ENCODE peak calls at places on chromosomes 6 and 20, in eight cellular contexts. T is H7; E is activated naive CD4-positive, alpha-beta T cell treated with anti-CD3 and anti-CD28 coated beads, Interleukin-2, amount 50 U/mL, for 16 hours; Q is amniotic epithelial cell; L is AG09319; G is AG08395; D is DMS53; S is stimulated activated CD4-positive, alpha-beta T cell treated with anti-CD3 and anti-CD28 coated beads, Interleukin-1b, Interleukin-23, amount 100 ng/mL, for 1 hour. R is an unnamed sample.
A peak's percentile ranks its signal among the peaks of the same experiment; 100 is the strongest.

GRCh38 chr6:17167327-17167979 is 65.6 kb downstream of the STMND1 start:
- DNase-seq in Q (peak; percentile 17), E (no peak), T (peak; percentile 79), D (peak; percentile 87), S (no peak), G (peak; percentile 49), L (no peak), R (no peak)

GRCh38 chr6:134621858-134622257 is 303.9 kb upstream of the SGK1 start:
- DNase-seq in D (no peak), Q (peak; percentile 25), T (no peak), G (peak; percentile 36), L (no peak), E (no peak), S (no peak), R (no peak)

GRCh38 chr20:64261138-64261537 is 5.6 kb downstream of the PCMTD2 start:
- DNase-seq in S (no peak), D (no peak), E (no peak), G (peak; percentile 65), Q (peak; percentile 96), L (peak; percentile 44), T (no peak), R (no peak)

GRCh38 chr6:22589118-22589517 is 19.8 kb downstream of the HDGFL1 start:
- DNase-seq in L (no peak), T (no peak), Q (no peak), E (no peak), S (no peak), G (no peak), D (no peak), R (no peak)

GRCh38 chr6:35236223-35236622 is 22.5 kb downstream of the SCUBE3 start:
- DNase-seq in S (no peak), Q (no peak), E (no peak), D (no peak), G (no peak), L (no peak), T (no peak), R (no peak)

GRCh38 chr20:59159091-59159821 is 4.4 kb upstream of the ZNF831 start:
- DNase-seq in Q (no peak), D (no peak), L (no peak), T (peak; percentile 73), S (no peak), E (peak; percentile 50), G (no peak), R (peak; percentile 72)

GRCh38 chr6:112988748-112989147 is 641.6 kb downstream of the RFPL4B start:
- DNase-seq in Q (no peak), L (no peak), E (no peak), S (no peak), G (no peak), D (no peak), T (no peak), R (no peak)

GRCh38 chr20:38649275-38649891 is 47.8 kb downstream of the ARHGAP40 start:
- DNase-seq in T (peak; percentile 83), S (no peak), E (no peak), L (no peak), Q (peak; percentile 20), G (peak; percentile 20), D (peak; percentile 45), R (no peak)

GRCh38 chr6:125658759-125659431 is 90.5 kb upstream of the HEY2 start:
- DNase-seq in E (no peak), S (no peak), T (no peak), G (peak; percentile 41), Q (peak; percentile 4), L (no peak), D (no peak), R (no peak)

GRCh38 chr6:144176043-144176442 is 25.7 kb downstream of the STX11 start:
- DNase-seq in L (no peak), Q (peak; percentile 9), G (peak; percentile 18), D (no peak), E (no peak), T (no peak), S (no peak), R (no peak)

GRCh38 chr20:10812738-10813327 is 139.0 kb upstream of the JAG1 start:
- DNase-seq in S (no peak), G (no peak), Q (no peak), L (no peak), E (no peak), T (no peak), D (no peak), R (no peak)

GRCh38 chr20:49112596-49113274 is 66.6 kb downstream of the CSE1L start:
- DNase-seq in E (no peak), Q (peak; percentile 58), G (peak; percentile 13), S (no peak), T (no peak), L (no peak), D (no peak), R (no peak)

GRCh38 chr6:2891768-2892170 is 11.3 kb downstream of the SERPINB9 start:
- DNase-seq in T (no peak), S (peak; percentile 46), D (no peak), E (peak; percentile 75), Q (no peak), L (no peak), G (no peak), R (no peak)

GRCh38 chr6:39836621-39837020 is 44.4 kb downstream of the DAAM2 start:
- DNase-seq in L (no peak), E (no peak), G (peak; percentile 63), D (no peak), S (no peak), Q (no peak), T (no peak), R (no peak)

GRCh38 chr6:53727748-53728147 is 62.2 kb upstream of the KLHL31 start:
- DNase-seq in Q (peak; percentile 82), T (no peak), L (no peak), D (no peak), E (no peak), G (peak; percentile 41), S (no peak), R (no peak)

GRCh38 chr6:136103763-136104311 is 146.3 kb downstream of the MTFR2 start:
- DNase-seq in S (no peak), T (peak; percentile 11), G (peak; percentile 21), D (no peak), L (no peak), Q (no peak), E (no peak), R (no peak)

GRCh38 chr20:44598413-44599290 is 16.3 kb downstream of the PKIG start:
- DNase-seq in L (no peak), D (no peak), G (no peak), S (no peak), T (peak; percentile 60), E (no peak), Q (peak; percentile 57), R (no peak)

GRCh38 chr6:161033667-161034066 is 42.1 kb downstream of the MAP3K4 start:
- DNase-seq in D (no peak), S (no peak), E (no peak), G (no peak), T (no peak), Q (peak; percentile 67), L (no peak), R (no peak)

GRCh38 chr6:2221724-2222274 is 23.6 kb downstream of the GMDS start:
- DNase-seq in T (no peak), G (no peak), S (no peak), D (no peak), Q (no peak), E (no peak), L (no peak), R (no peak)

GRCh38 chr6:166626177-166627038 is 643 bp downstream of the RPS6KA2 start:
- DNase-seq in E (peak; percentile 39), Q (peak; percentile 61), L (no peak), T (peak; percentile 66), G (no peak), S (no peak), D (peak; percentile 88), R (no peak)

GRCh38 chr20:5080384-5080877 is 39.3 kb downstream of the PCNA start:
- DNase-seq in Q (peak; percentile 89), D (no peak), E (no peak), G (peak; percentile 66), L (peak; percentile 47), T (no peak), S (no peak), R (no peak)

GRCh38 chr20:14583413-14583812 is 246.0 kb upstream of the FLRT3 start:
- DNase-seq in G (no peak), S (no peak), Q (peak; percentile 49), L (no peak), T (no peak), E (no peak), D (peak; percentile 96), R (no peak)

GRCh38 chr6:7146079-7146828 is 38.5 kb downstream of the RREB1 start:
- DNase-seq in S (no peak), D (peak; percentile 87), E (no peak), Q (peak; percentile 67), G (peak; percentile 62), L (no peak), T (no peak), R (no peak)

GRCh38 chr6:119736680-119737079 is 387.1 kb upstream of the MAN1A1 start:
- DNase-seq in L (no peak), T (no peak), G (no peak), D (no peak), E (no peak), Q (no peak), S (no peak), R (no peak)

GRCh38 chr6:56144538-56145324 is 102.6 kb downstream of the COL21A1 start:
- DNase-seq in Q (peak; percentile 48), T (no peak), S (no peak), G (peak; percentile 77), D (no peak), L (peak; percentile 4), E (no peak), R (no peak)

GRCh38 chr20:49712918-49713778 is 530 bp downstream of the B4GALT5 start:
- DNase-seq in L (no peak), S (no peak), T (peak; percentile 78), E (no peak), D (peak; percentile 81), Q (no peak), G (peak; percentile 29), R (peak; percentile 34)

GRCh38 chr6:43771210-43771857 is 1.3 kb downstream of the VEGFA start:
- DNase-seq in G (peak; percentile 47), L (no peak), E (peak; percentile 82), D (peak; percentile 88), Q (peak; percentile 53), S (peak; percentile 53), T (no peak), R (peak; percentile 39)

GRCh38 chr6:131213501-131213990 is 78.3 kb downstream of the AKAP7 start:
- DNase-seq in L (no peak), S (no peak), G (peak; percentile 5), D (no peak), E (no peak), Q (peak; percentile 76), T (no peak), R (no peak)

GRCh38 chr20:3710703-3711417 is 1.5 kb downstream of the SIGLEC1 start:
- DNase-seq in T (peak; percentile 98), S (peak; percentile 74), G (peak; percentile 79), E (peak; percentile 71), D (peak; percentile 58), L (peak; percentile 14), Q (no peak), R (peak; percentile 69)

GRCh38 chr20:21063276-21063675 is 42.9 kb downstream of the LINC00237 start:
- DNase-seq in T (no peak), E (no peak), S (no peak), D (no peak), G (no peak), L (no peak), Q (no peak), R (no peak)

GRCh38 chr20:24694157-24694726 is 224.8 kb downstream of the SYNDIG1 start:
- DNase-seq in E (no peak), S (no peak), D (no peak), G (no peak), T (peak; percentile 34), L (no peak), Q (no peak), R (no peak)

GRCh38 chr6:159102373-159103160 is 57.8 kb upstream of the TAGAP start:
- DNase-seq in T (no peak), E (no peak), Q (peak; percentile 22), G (no peak), L (no peak), D (no peak), S (no peak), R (no peak)

GRCh38 chr6:166476634-166477215 is 94.0 kb upstream of the MPC1 start:
- DNase-seq in E (no peak), S (no peak), L (no peak), D (no peak), Q (no peak), G (no peak), T (no peak), R (no peak)

GRCh38 chr6:5866547-5867051 is 140.1 kb downstream of the NRN1 start:
- DNase-seq in Q (no peak), S (no peak), D (peak; percentile 97), G (peak; percentile 67), E (no peak), L (no peak), T (no peak), R (no peak)

R was measured in activated gamma-delta T cell treated with anti-CD3 and anti-CD28 coated beads, Interleukin-2, amount 50 U/mL, for 16 hours.